ENCODE peak calls at places on chromosomes 6 and 20, in five cellular contexts. One of them, this sample, is unnamed.

GRCh38 chr20:53622247-53623114 is 28.8 kb upstream of the ZNF217 start:
- DNase-seq in lower leg skin: no peak
- DNase-seq in HFF-Myc: no peak
- DNase-seq in GM20000: no peak
- DNase-seq in dorsolateral prefrontal cortex: no peak
- DNase-seq in this sample: no peak

GRCh38 chr6:136087986-136088385 is 162.1 kb downstream of the MTFR2 start:
- DNase-seq in lower leg skin: no peak
- DNase-seq in HFF-Myc: no peak
- DNase-seq in GM20000: no peak
- DNase-seq in dorsolateral prefrontal cortex: no peak
- DNase-seq in this sample: no peak

GRCh38 chr20:52191436-52192295 is at the start of gene ZFP64:
- DNase-seq in lower leg skin: peak
- DNase-seq in HFF-Myc: no peak
- DNase-seq in GM20000: peak
- DNase-seq in dorsolateral prefrontal cortex: peak
- DNase-seq in this sample: peak

GRCh38 chr6:111482236-111482958 is 621 bp downstream of the REV3L start:
- DNase-seq in lower leg skin: peak
- DNase-seq in HFF-Myc: no peak
- DNase-seq in GM20000: peak
- DNase-seq in dorsolateral prefrontal cortex: peak
- DNase-seq in this sample: no peak

GRCh38 chr20:7776148-7776547 is 164.1 kb downstream of the HAO1 start:
- DNase-seq in lower leg skin: no peak
- DNase-seq in HFF-Myc: no peak
- DNase-seq in GM20000: no peak
- DNase-seq in dorsolateral prefrontal cortex: no peak
- DNase-seq in this sample: no peak

GRCh38 chr6:92196320-92196719 is 1223.0 kb downstream of the EPHA7 start:
- DNase-seq in lower leg skin: no peak
- DNase-seq in HFF-Myc: no peak
- DNase-seq in GM20000: no peak
- DNase-seq in dorsolateral prefrontal cortex: no peak
- DNase-seq in this sample: no peak

GRCh38 chr6:82022614-82023102 is 224.9 kb downstream of the IBTK start:
- DNase-seq in lower leg skin: no peak
- DNase-seq in HFF-Myc: peak
- DNase-seq in GM20000: no peak
- DNase-seq in dorsolateral prefrontal cortex: no peak
- DNase-seq in this sample: no peak

GRCh38 chr6:159692303-159693127 is 526 bp downstream of the SOD2 start:
- DNase-seq in lower leg skin: peak
- DNase-seq in HFF-Myc: no peak
- DNase-seq in GM20000: peak
- DNase-seq in dorsolateral prefrontal cortex: peak
- DNase-seq in this sample: peak

GRCh38 chr6:127518710-127519468 is at the start of gene MTCL3:
- DNase-seq in lower leg skin: no peak
- DNase-seq in HFF-Myc: no peak
- DNase-seq in GM20000: no peak
- DNase-seq in dorsolateral prefrontal cortex: peak
- DNase-seq in this sample: peak

GRCh38 chr6:87436435-87436834 is 28.7 kb downstream of the CFAP206 start:
- DNase-seq in lower leg skin: no peak
- DNase-seq in HFF-Myc: peak
- DNase-seq in GM20000: peak
- DNase-seq in dorsolateral prefrontal cortex: no peak
- DNase-seq in this sample: no peak

GRCh38 chr6:134351615-134352474 is 33.9 kb upstream of the SGK1 start:
- DNase-seq in lower leg skin: no peak
- DNase-seq in HFF-Myc: no peak
- DNase-seq in GM20000: no peak
- DNase-seq in dorsolateral prefrontal cortex: no peak
- DNase-seq in this sample: no peak

GRCh38 chr20:20860078-20860806 is 147.8 kb upstream of the RALGAPA2 start:
- DNase-seq in lower leg skin: peak
- DNase-seq in HFF-Myc: peak
- DNase-seq in GM20000: peak
- DNase-seq in dorsolateral prefrontal cortex: peak
- DNase-seq in this sample: peak
- TF ChIP-seq CTCF in lower leg skin: peak
- TF ChIP-seq CTCF in HFF-Myc: peak
- TF ChIP-seq CTCF in GM20000: peak
- TF ChIP-seq CTCF in dorsolateral prefrontal cortex: peak
- TF ChIP-seq CTCF in this sample: peak

GRCh38 chr6:149860834-149861602 is 3.1 kb downstream of the LRP11 start:
- DNase-seq in lower leg skin: no peak
- DNase-seq in HFF-Myc: no peak
- DNase-seq in GM20000: no peak
- DNase-seq in dorsolateral prefrontal cortex: no peak
- DNase-seq in this sample: no peak
- TF ChIP-seq CTCF in lower leg skin: no peak
- TF ChIP-seq CTCF in HFF-Myc: no peak
- TF ChIP-seq CTCF in GM20000: no peak
- TF ChIP-seq CTCF in dorsolateral prefrontal cortex: no peak
- TF ChIP-seq CTCF in this sample: no peak

DNA sequence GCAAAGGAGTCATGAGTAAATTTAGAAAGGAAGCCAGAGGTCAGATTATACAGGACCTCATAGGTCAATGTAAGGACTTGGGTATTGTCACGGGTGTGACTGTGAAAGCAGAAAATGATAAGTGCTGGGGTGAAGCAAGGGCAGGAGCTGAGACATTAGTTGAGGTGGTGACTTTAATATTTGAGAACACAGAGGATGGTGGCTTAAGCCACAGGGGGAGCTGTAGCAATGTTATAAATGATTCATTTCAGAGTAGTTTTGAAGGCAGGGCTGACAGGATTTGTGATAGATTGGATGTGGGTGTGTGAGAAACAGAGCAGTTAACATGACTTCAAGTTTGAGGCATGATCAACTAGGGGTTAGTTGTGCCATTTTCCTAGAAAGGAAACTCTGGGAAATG is 659.9 kb downstream of the EPM2A start:
- DNase-seq in lower leg skin: no peak
- DNase-seq in HFF-Myc: no peak
- DNase-seq in GM20000: no peak
- DNase-seq in dorsolateral prefrontal cortex: no peak
- DNase-seq in this sample: no peak
- TF ChIP-seq CTCF in lower leg skin: no peak
- TF ChIP-seq CTCF in HFF-Myc: no peak
- TF ChIP-seq CTCF in GM20000: no peak
- TF ChIP-seq CTCF in dorsolateral prefrontal cortex: no peak
- TF ChIP-seq CTCF in this sample: peak

DNA sequence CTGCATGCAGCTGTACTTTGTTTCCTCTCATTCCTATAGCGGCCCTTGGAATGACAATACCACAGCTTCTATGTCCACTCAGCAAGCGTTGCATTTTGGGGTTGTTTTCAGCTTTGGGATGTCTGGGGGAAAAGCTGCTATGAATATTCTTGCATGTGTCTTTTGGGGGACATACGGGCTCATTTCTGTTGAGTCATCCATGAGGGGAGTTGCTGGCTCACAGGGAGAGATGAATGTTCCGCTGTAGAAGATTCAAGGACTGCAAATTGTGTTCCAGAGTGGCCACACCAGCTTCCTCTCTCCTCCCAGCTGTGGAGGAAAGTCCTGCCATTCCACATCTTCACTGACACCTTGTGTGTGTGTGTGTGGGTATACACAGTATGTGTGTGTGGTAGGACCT is 43.3 kb downstream of the TGM2 start:
- DNase-seq in lower leg skin: peak
- DNase-seq in HFF-Myc: no peak
- DNase-seq in GM20000: no peak
- DNase-seq in dorsolateral prefrontal cortex: no peak
- DNase-seq in this sample: no peak
- TF ChIP-seq CTCF in lower leg skin: no peak
- TF ChIP-seq CTCF in HFF-Myc: no peak
- TF ChIP-seq CTCF in GM20000: no peak
- TF ChIP-seq CTCF in dorsolateral prefrontal cortex: no peak
- TF ChIP-seq CTCF in this sample: no peak

GRCh38 chr20:46772901-46773300 is 63.5 kb downstream of the SLC2A10 start:
- DNase-seq in lower leg skin: no peak
- DNase-seq in HFF-Myc: no peak
- DNase-seq in GM20000: no peak
- DNase-seq in dorsolateral prefrontal cortex: no peak
- DNase-seq in this sample: no peak
- TF ChIP-seq CTCF in lower leg skin: no peak
- TF ChIP-seq CTCF in HFF-Myc: peak
- TF ChIP-seq CTCF in GM20000: no peak
- TF ChIP-seq CTCF in dorsolateral prefrontal cortex: no peak
- TF ChIP-seq CTCF in this sample: peak

GRCh38 chr6:146106532-146106931 is 77.7 kb downstream of the GRM1 start:
- DNase-seq in lower leg skin: no peak
- DNase-seq in HFF-Myc: no peak
- DNase-seq in GM20000: no peak
- DNase-seq in dorsolateral prefrontal cortex: no peak
- DNase-seq in this sample: no peak

GRCh38 chr6:146110990-146111389 is 82.1 kb downstream of the GRM1 start:
- DNase-seq in lower leg skin: no peak
- DNase-seq in HFF-Myc: no peak
- DNase-seq in GM20000: no peak
- DNase-seq in dorsolateral prefrontal cortex: no peak
- DNase-seq in this sample: no peak

GRCh38 chr6:146113055-146113623 is 84.3 kb downstream of the GRM1 start:
- DNase-seq in lower leg skin: no peak
- DNase-seq in HFF-Myc: no peak
- DNase-seq in GM20000: no peak
- DNase-seq in dorsolateral prefrontal cortex: no peak
- DNase-seq in this sample: no peak

GRCh38 chr6:146111864-146112263 is 83.0 kb downstream of the GRM1 start:
- DNase-seq in lower leg skin: no peak
- DNase-seq in HFF-Myc: no peak
- DNase-seq in GM20000: no peak
- DNase-seq in dorsolateral prefrontal cortex: no peak
- DNase-seq in this sample: no peak
- TF ChIP-seq CTCF in lower leg skin: no peak
- TF ChIP-seq CTCF in HFF-Myc: no peak
- TF ChIP-seq CTCF in GM20000: no peak
- TF ChIP-seq CTCF in dorsolateral prefrontal cortex: peak
- TF ChIP-seq CTCF in this sample: no peak

DNA sequence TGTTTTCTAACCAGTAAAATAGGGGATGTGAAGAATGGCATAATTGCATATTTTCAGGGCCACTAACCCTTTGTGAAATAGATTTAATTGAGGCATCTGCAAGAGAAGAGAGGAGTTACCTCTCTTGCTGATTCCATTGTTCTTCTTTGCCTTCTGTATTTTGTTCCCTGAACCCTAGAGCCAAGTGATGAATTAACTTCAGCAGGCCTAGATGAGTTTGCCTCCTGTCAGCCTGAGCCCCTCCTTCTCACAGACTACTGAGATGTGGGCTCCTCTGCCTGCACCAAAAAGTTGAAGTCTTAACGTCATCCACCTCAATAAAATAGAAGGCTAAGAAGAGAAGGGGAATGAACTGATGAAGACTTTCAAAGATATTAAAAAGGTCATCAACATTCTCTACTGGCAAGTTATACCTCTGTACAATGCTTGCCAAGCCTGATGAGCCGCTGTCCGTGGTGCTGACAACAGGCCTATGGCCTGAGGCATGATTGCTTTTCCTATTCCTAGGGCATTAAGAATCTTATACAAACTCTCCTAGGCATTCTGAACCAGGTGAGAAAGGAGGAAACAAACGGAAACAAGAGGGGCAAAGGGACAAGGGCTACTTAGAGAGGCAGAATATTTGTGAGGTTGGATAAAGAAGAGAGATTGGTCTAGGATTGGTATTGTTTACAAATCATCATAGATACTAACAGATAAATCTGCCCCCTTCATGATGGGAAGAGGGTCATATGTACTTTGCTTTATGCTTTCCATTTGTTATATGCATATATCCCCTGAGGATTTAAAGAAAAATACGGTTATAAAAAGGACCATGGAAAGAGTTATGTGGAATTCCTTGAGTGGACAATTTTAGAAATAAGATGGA is 46.8 kb downstream of the CD24 start:
- DNase-seq in lower leg skin: no peak
- DNase-seq in HFF-Myc: peak
- DNase-seq in GM20000: peak
- DNase-seq in dorsolateral prefrontal cortex: no peak
- DNase-seq in this sample: peak
- TF ChIP-seq CTCF in lower leg skin: no peak
- TF ChIP-seq CTCF in HFF-Myc: no peak
- TF ChIP-seq CTCF in GM20000: no peak
- TF ChIP-seq CTCF in dorsolateral prefrontal cortex: no peak
- TF ChIP-seq CTCF in this sample: no peak